ENCODE peak calls at places on chromosomes 3 and 15, in seven cellular contexts. D, L, Q, O, E, A and Y are unnamed samples.

GRCh38 chr3:152335273-152335672 is 66.5 kb downstream of the MBNL1 start:
- DNase-seq in D (no peak), L (no peak), Q (no peak), O (no peak), E (no peak), A (no peak), Y (no peak)

GRCh38 chr15:99507732-99508571 is 57.8 kb upstream of the MEF2A start:
- DNase-seq in D (peak), L (peak), Q (peak), O (no peak), E (no peak), A (no peak), Y (no peak)

GRCh38 chr3:23479026-23479425 is 275.9 kb downstream of the UBE2E2 start:
- DNase-seq in D (no peak), L (no peak), Q (no peak), O (no peak), E (no peak), A (no peak), Y (no peak)

GRCh38 chr3:153749070-153749610 is 372.1 kb upstream of the ARHGEF26 start:
- DNase-seq in D (no peak), L (no peak), Q (no peak), O (no peak), E (no peak), A (no peak), Y (no peak)

GRCh38 chr3:154290187-154290586 is 34.1 kb downstream of the DHX36 start:
- DNase-seq in D (no peak), L (no peak), Q (no peak), O (no peak), E (no peak), A (no peak), Y (no peak)

GRCh38 chr15:80445300-80446041 is 41.3 kb downstream of the ARNT2 start:
- DNase-seq in D (no peak), L (no peak), Q (no peak), O (no peak), E (no peak), A (no peak), Y (no peak)

GRCh38 chr3:191246628-191247027 is 47.6 kb downstream of the OSTN start:
- DNase-seq in D (no peak), L (no peak), Q (no peak), O (no peak), E (no peak), A (no peak), Y (no peak)

GRCh38 chr15:59247364-59247763 is 40.7 kb downstream of the LDHAL6B start:
- DNase-seq in D (peak), L (peak), Q (no peak), O (peak), E (peak), A (peak), Y (peak)

GRCh38 chr3:113157408-113157980 is 53.9 kb upstream of the BOC start:
- DNase-seq in D (no peak), L (no peak), Q (no peak), O (no peak), E (no peak), A (no peak), Y (no peak)

GRCh38 chr3:125123906-125124305 is 68.1 kb upstream of the HEG1 start:
- DNase-seq in D (no peak), L (no peak), Q (no peak), O (no peak), E (no peak), A (no peak), Y (no peak)

GRCh38 chr3:176041812-176042211 is 1155.5 kb downstream of the TBL1XR1 start:
- DNase-seq in D (no peak), L (no peak), Q (no peak), O (no peak), E (no peak), A (no peak), Y (no peak)

GRCh38 chr3:158152186-158152585 is 42.3 kb downstream of the RSRC1 start:
- DNase-seq in D (no peak), L (no peak), Q (no peak), O (no peak), E (no peak), A (no peak), Y (no peak)